ENCODE peak calls at places on chromosomes 4 and X, in eight cellular contexts. M, O, F, I, R, Z, V and B are unnamed samples. For H3K9me3, the result is how much of the 10 kb centered on the place peaks cover.

GRCh38 chrX:115602308-115602707 is 41.3 kb downstream of the PLS3 start:
- DNase-seq in M (no peak), I (no peak), R (no peak), Z (no peak), F (no peak), V (no peak), O (no peak), B (no peak)

GRCh38 chr4:14952352-14952751 is 49.9 kb upstream of the CPEB2 start:
- DNase-seq in Z (no peak), O (no peak), M (no peak), F (no peak), R (no peak), V (no peak), I (no peak), B (no peak)

GRCh38 chr4:83074086-83074704 is 39.2 kb downstream of the COPS4 start:
- DNase-seq in Z (no peak), O (peak), R (peak), M (peak), V (no peak), I (no peak), F (no peak), B (peak)

GRCh38 chr4:76704133-76704881 is 193.6 kb downstream of the SOWAHB start:
- DNase-seq in O (no peak), V (peak), F (no peak), M (no peak), I (no peak), Z (no peak), R (peak), B (no peak)

GRCh38 chr4:185809517-185810071 is 2.4 kb downstream of the SORBS2 start:
- DNase-seq in I (no peak), R (no peak), F (no peak), Z (no peak), V (no peak), O (peak), M (no peak), B (no peak)

GRCh38 chr4:187618701-187619278 is 376.8 kb upstream of the ZFP42 start:
- DNase-seq in Z (no peak), R (peak), M (no peak), I (no peak), V (no peak), O (no peak), F (no peak), B (no peak)

GRCh38 chr4:105088110-105088879 is 58.4 kb upstream of the TET2 start:
- DNase-seq in F (no peak), M (peak), V (no peak), O (no peak), R (peak), I (no peak), Z (no peak), B (no peak)

GRCh38 chr4:87734936-87735335 is 64.4 kb upstream of the IBSP start:
- DNase-seq in O (no peak), R (no peak), F (no peak), V (no peak), I (no peak), Z (no peak), M (no peak), B (no peak)

GRCh38 chrX:69000857-69001256 is 164.4 kb downstream of the PJA1 start:
- DNase-seq in R (no peak), Z (no peak), I (no peak), M (no peak), F (no peak), O (no peak), V (no peak), B (no peak)

GRCh38 chr4:26568446-26568994 is 15.4 kb upstream of the TBC1D19 start:
- DNase-seq in R (peak), V (no peak), O (no peak), Z (no peak), I (no peak), M (no peak), F (no peak), B (no peak)

GRCh38 chr4:47662975-47663374 is 174.9 kb downstream of the CORIN start:
- DNase-seq in F (no peak), Z (no peak), V (no peak), M (peak), O (peak), I (no peak), R (no peak), B (peak)

GRCh38 chrX:151875270-151876026 is 37.2 kb upstream of the MAGEA4 start:
- DNase-seq in O (no peak), M (no peak), V (no peak), F (no peak), I (no peak), R (no peak), Z (peak), B (no peak)
- H3K9me3 ChIP-seq in O (under half), M (under half), V (under half), F (under half), I (under half), R (under half), Z (under half), B (under half)

GRCh38 chr4:118968813-118969212 is 80.2 kb downstream of the SYNPO2 start:
- DNase-seq in I (no peak), F (no peak), V (no peak), M (no peak), Z (no peak), R (no peak), O (no peak), B (no peak)

GRCh38 chr4:118968006-118968405 is 79.4 kb downstream of the SYNPO2 start:
- DNase-seq in V (peak), R (peak), Z (no peak), I (peak), M (peak), O (peak), F (no peak), B (no peak)

GRCh38 chr4:118972167-118972566 is 83.5 kb downstream of the SYNPO2 start:
- DNase-seq in O (no peak), F (no peak), M (no peak), V (no peak), R (no peak), Z (no peak), I (no peak), B (no peak)

GRCh38 chr4:118967393-118967792 is 78.7 kb downstream of the SYNPO2 start:
- DNase-seq in V (no peak), R (peak), F (no peak), Z (no peak), O (no peak), I (no peak), M (no peak), B (no peak)

DNA sequence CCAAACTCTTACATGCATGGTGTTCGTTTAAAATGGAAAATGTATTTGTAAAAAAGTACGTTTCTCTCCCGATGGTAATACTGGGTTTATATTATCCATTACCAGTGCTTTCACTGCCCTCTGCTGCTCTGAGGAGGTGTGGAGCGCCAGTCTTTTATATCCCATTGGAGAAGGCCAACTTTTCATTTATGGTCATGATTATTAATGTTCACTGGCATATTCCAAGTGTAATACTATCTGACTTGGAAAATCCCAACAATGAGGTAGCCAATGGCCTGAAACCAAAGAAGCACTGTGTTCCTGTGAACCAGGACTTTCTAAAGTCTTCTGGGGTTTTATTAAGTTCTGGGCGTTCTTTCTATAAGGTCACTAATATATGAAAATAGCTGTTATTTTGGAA is 80.7 kb downstream of the SYNPO2 start:
- DNase-seq in R (peak), O (peak), I (peak), Z (no peak), F (no peak), V (no peak), M (peak), B (peak)
- H3K27ac ChIP-seq in R (no peak), O (no peak), I (peak), Z (peak), F (no peak), V (no peak), M (no peak), B (no peak)

GRCh38 chr4:140648716-140649115 is 80.0 kb upstream of the UCP1 start:
- DNase-seq in F (no peak), R (peak), O (no peak), Z (no peak), M (no peak), V (no peak), I (no peak), B (no peak)
- TF ChIP-seq CTCF in F (no peak), R (no peak), O (no peak), Z (no peak), M (no peak), V (no peak), I (no peak), B (no peak)

GRCh38 chrX:146854281-146854680 is 39.7 kb upstream of the CXorf51A start:
- DNase-seq in O (no peak), M (no peak), F (no peak), V (no peak), Z (no peak), R (no peak), I (no peak), B (no peak)
- H3K9me3 ChIP-seq in O (under half), M (under half), F (under half), V (under half), Z (under half), R (under half), I (under half), B (under half)

GRCh38 chr4:124435276-124435675 is 277.3 kb downstream of the ANKRD50 start:
- DNase-seq in M (no peak), I (no peak), R (no peak), F (no peak), Z (no peak), O (no peak), V (no peak), B (no peak)

GRCh38 chr4:124431663-124432192 is 280.8 kb downstream of the ANKRD50 start:
- DNase-seq in O (no peak), Z (no peak), F (no peak), R (peak), M (no peak), V (no peak), I (no peak), B (no peak)

GRCh38 chr4:124432500-124432899 is 280.0 kb downstream of the ANKRD50 start:
- DNase-seq in V (no peak), O (no peak), R (peak), F (no peak), I (no peak), Z (no peak), M (no peak), B (no peak)

GRCh38 chr4:124433044-124433443 is 279.5 kb downstream of the ANKRD50 start:
- DNase-seq in I (no peak), O (no peak), V (no peak), Z (no peak), R (no peak), F (no peak), M (no peak), B (no peak)

DNA sequence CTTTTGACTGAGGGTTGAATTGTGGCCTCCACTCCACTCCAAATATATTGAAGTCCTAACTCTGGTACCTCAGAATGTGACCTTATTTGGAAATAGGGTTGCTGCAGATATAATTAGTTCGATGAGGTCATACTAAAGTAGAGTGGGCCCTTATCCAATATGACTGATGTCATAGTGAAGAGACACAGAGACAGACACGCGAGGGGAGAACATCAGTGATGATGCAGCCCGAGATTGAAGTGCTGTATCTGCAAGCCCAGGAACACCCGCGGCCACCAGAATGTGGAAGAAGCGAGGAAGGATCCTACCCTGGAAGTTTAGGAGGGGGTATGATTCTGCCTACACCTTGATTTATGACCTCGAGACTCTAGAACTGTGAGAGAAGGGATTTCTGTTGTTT is 279.0 kb downstream of the ANKRD50 start:
- DNase-seq in M (no peak), Z (no peak), O (no peak), R (no peak), F (no peak), V (no peak), I (no peak), B (no peak)
- H3K27ac ChIP-seq in M (no peak), Z (no peak), O (no peak), R (no peak), F (peak), V (no peak), I (no peak), B (no peak)